ENCODE peak calls at places on chromosomes 6 and 20, in six cellular contexts. J, L, S, K, W and D are unnamed samples. For H3K9me3 and H3K27me3, the result is how much of the 10 kb centered on the place peaks cover.

GRCh38 chr20:18662279-18662678 is 74.4 kb downstream of the DTD1 start:
- DNase-seq in L (no peak), J (no peak), W (no peak), K (no peak), S (no peak), D (no peak)

GRCh38 chr6:90846824-90847223 is 260.0 kb upstream of the MAP3K7 start:
- DNase-seq in J (no peak), K (no peak), L (no peak), W (no peak), S (no peak), D (no peak)

GRCh38 chr6:65558071-65558470 is 149.0 kb downstream of the EYS start:
- DNase-seq in J (no peak), S (no peak), W (no peak), L (no peak), K (no peak), D (no peak)

GRCh38 chr6:119078449-119079287 is at the start of gene FAM184A:
- DNase-seq in S (peak), L (peak), K (peak), W (peak), J (peak), D (peak)

GRCh38 chr6:63636516-63636968 is 940 bp downstream of the PHF3 start:
- DNase-seq in L (peak), J (no peak), K (peak), W (peak), S (peak), D (peak)

GRCh38 chr6:104597541-104598050 is 262.1 kb downstream of the HACE1 start:
- DNase-seq in L (no peak), W (no peak), K (peak), S (no peak), J (no peak), D (no peak)

GRCh38 chr6:27478141-27478705 is 5.3 kb upstream of the ZNF184 start:
- DNase-seq in S (no peak), J (no peak), L (no peak), K (peak), W (no peak), D (peak)

GRCh38 chr6:95518630-95519227 is 58.6 kb upstream of the MANEA start:
- DNase-seq in J (no peak), S (no peak), L (no peak), K (no peak), W (no peak), D (no peak)

GRCh38 chr6:16700202-16700997 is 60.9 kb downstream of the ATXN1 start:
- DNase-seq in S (no peak), K (no peak), L (no peak), W (peak), J (no peak), D (no peak)

GRCh38 chr20:10519361-10520048 is 84.4 kb downstream of the SLX4IP start:
- DNase-seq in K (peak), S (no peak), W (no peak), L (no peak), J (no peak), D (no peak)

GRCh38 chr6:17032595-17033591 is 69.0 kb upstream of the STMND1 start:
- DNase-seq in W (no peak), J (peak), S (peak), K (peak), L (no peak), D (peak)

GRCh38 chr6:44202972-44203750 is 13.6 kb upstream of the MYMX start:
- DNase-seq in K (no peak), S (no peak), W (no peak), L (no peak), J (no peak), D (no peak)

GRCh38 chr6:161422710-161423109 is 148.8 kb upstream of the AGPAT4 start:
- DNase-seq in J (no peak), L (no peak), W (no peak), K (peak), S (no peak), D (peak)

GRCh38 chr6:57173056-57173885 is 1.1 kb downstream of the BAG2 start:
- DNase-seq in L (peak), K (peak), W (peak), S (no peak), J (no peak), D (peak)

GRCh38 chr20:59667981-59668515 is 63.7 kb downstream of the PHACTR3 start:
- DNase-seq in S (no peak), L (no peak), J (no peak), W (no peak), K (no peak), D (no peak)

GRCh38 chr20:56428388-56428787 is 16.3 kb downstream of the CASS4 start:
- DNase-seq in J (no peak), L (no peak), K (no peak), W (no peak), S (no peak), D (no peak)

GRCh38 chr6:44219053-44219814 is 2.5 kb downstream of the MYMX start:
- DNase-seq in K (peak), L (no peak), S (peak), W (peak), J (peak), D (no peak)

GRCh38 chr6:26126394-26127221 is 39.4 kb downstream of the HFE start:
- DNase-seq in W (peak), J (no peak), L (no peak), S (no peak), K (no peak), D (peak)

GRCh38 chr6:52393780-52394179 is 26.4 kb upstream of the EFHC1 start:
- DNase-seq in W (no peak), J (no peak), S (no peak), K (no peak), L (no peak), D (no peak)
- H3K4me3 ChIP-seq in W (no peak), J (no peak), S (no peak), K (no peak), L (peak), D (no peak)

GRCh38 chr20:39259010-39259803 is 297.1 kb downstream of the DHX35 start:
- DNase-seq in L (no peak), K (no peak), J (peak), S (no peak), W (peak), D (no peak)
- H3K9me3 ChIP-seq in L (under half), K (under half), J (under half), S (under half), W (under half), D (under half)

GRCh38 chr6:167570460-167571400 is 245.8 kb downstream of the TTLL2 start:
- DNase-seq in L (no peak), W (no peak), K (no peak), J (peak), S (no peak), D (no peak)

GRCh38 chr6:167568407-167569024 is 243.6 kb downstream of the TTLL2 start:
- DNase-seq in S (no peak), K (no peak), J (peak), L (no peak), W (no peak), D (no peak)

GRCh38 chr6:167569879-167570278 is 245.0 kb downstream of the TTLL2 start:
- DNase-seq in W (no peak), J (peak), L (no peak), K (no peak), S (no peak), D (no peak)

GRCh38 chr6:167567142-167568033 is 242.5 kb downstream of the TTLL2 start:
- DNase-seq in W (no peak), J (peak), S (no peak), K (no peak), L (no peak), D (no peak)

DNA sequence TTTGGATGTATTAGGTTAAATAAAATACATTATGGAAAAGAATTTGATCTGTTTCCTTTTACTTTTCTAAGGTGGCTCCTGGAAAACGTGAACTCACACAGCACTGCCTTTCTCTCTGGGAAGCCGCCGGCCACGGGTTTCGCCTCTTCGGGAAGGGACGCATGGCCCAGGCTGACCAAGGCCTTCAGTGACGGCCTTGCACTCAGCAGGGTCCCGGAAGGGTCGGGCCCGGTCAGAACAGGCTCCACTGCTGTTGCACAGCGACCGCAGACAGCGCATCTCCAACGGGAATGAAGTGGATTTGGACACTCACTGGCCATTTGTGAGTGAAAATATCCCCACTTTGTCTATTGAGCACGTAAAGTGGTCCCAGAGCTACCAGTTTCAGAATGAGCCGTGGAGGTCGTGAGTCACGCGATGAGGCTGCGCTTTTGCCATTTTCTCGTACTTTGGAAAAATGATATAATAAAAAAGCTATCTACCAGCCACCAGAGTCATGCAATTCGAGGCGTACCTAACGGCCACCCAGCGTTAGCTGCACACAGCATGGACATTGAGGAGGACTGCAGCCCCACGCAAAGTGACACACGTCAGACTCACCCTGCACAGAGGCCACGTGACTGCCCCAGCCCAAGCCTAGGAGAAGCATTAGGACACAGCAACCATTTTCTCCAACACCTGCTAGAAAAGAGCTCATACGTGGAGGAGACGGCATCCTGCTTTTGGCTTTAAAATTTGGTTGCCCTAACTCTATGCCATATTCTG is 244.3 kb downstream of the TTLL2 start:
- DNase-seq in J (peak), W (no peak), S (no peak), L (no peak), K (no peak), D (no peak)
- H3K27me3 ChIP-seq in J (under half), W (under half), S (under half), L (under half), K (under half), D (under half)

DNA sequence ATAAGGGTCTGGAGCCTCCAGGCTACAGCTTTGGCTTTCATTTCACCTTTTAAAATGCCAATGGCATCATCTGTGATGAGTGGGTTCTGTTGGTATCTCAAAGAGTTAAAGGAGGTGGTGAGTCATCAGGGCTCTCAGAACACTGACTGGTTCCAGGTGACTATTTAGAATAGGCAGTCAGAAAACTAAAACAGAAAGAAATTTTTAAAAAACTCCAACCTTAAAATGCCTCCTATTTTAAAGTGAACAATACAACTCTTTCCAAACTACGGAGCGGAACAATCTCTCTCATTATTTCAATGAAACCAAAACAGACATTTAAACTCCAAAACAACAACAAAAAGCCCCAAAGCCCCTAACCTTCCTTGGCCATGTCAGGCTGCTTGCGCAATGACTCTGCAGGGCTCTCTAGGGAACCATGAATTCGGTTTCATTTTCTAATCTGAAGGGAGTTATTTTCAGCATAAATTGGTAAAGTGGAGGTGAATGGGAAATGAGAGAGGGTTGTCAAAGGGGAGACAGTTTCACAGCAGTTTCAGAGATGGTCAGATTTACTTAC is 194.9 kb downstream of the KIF6 start:
- DNase-seq in K (peak), L (no peak), J (no peak), W (no peak), S (no peak), D (peak)
- H3K4me3 ChIP-seq in K (peak), L (no peak), J (no peak), W (no peak), S (no peak), D (no peak)

GRCh38 chr20:64026-64603 is 23.4 kb upstream of the DEFB125 start:
- DNase-seq in W (no peak), K (no peak), L (no peak), S (no peak), J (no peak), D (no peak)
- H3K9me3 ChIP-seq in W (under half), K (under half), L (under half), S (under half), J (under half), D (under half)

GRCh38 chr20:48377940-48378339 is 449.9 kb downstream of the PREX1 start:
- DNase-seq in J (no peak), W (no peak), S (no peak), L (no peak), K (no peak), D (no peak)
- H3K27me3 ChIP-seq in J (under half), W (under half), S (under half), L (under half), K (under half), D (under half)

GRCh38 chr20:48502016-48502415 is 325.8 kb downstream of the PREX1 start:
- DNase-seq in L (no peak), W (no peak), K (no peak), J (no peak), S (no peak), D (no peak)
- H3K4me3 ChIP-seq in L (no peak), W (no peak), K (no peak), J (no peak), S (no peak), D (no peak)